ENCODE peak calls at places on chromosomes 3 and 15, in five cellular contexts. One of them, this sample, is unnamed.

GRCh38 chr3:197352382-197352781 is 54.0 kb upstream of the DLG1 start:
- DNase-seq in NCI-H82: peak
- DNase-seq in HS-5: no peak
- DNase-seq in islet precursor cell: no peak
- DNase-seq in hypothalamus: no peak
- DNase-seq in this sample: no peak

GRCh38 chr15:42156266-42156922 is at the start of gene PLA2G4F:
- DNase-seq in hypothalamus: no peak
- DNase-seq in islet precursor cell: peak
- DNase-seq in HS-5: no peak
- DNase-seq in NCI-H82: no peak
- DNase-seq in this sample: no peak

GRCh38 chr15:67366904-67367303 is 112.3 kb downstream of the IQCH start:
- DNase-seq in islet precursor cell: no peak
- DNase-seq in NCI-H82: no peak
- DNase-seq in HS-5: no peak
- DNase-seq in hypothalamus: no peak
- DNase-seq in this sample: no peak

GRCh38 chr3:20047940-20048339 is 7.7 kb downstream of the KAT2B start:
- DNase-seq in islet precursor cell: no peak
- DNase-seq in HS-5: no peak
- DNase-seq in NCI-H82: no peak
- DNase-seq in hypothalamus: no peak
- DNase-seq in this sample: no peak

GRCh38 chr3:181311186-181311585 is 321.6 kb upstream of the DNAJC19 start:
- DNase-seq in NCI-H82: peak
- DNase-seq in HS-5: no peak
- DNase-seq in islet precursor cell: no peak
- DNase-seq in hypothalamus: no peak
- DNase-seq in this sample: no peak

GRCh38 chr3:150520408-150520807 is 25.9 kb downstream of the SERP1 start:
- DNase-seq in HS-5: no peak
- DNase-seq in hypothalamus: no peak
- DNase-seq in islet precursor cell: no peak
- DNase-seq in NCI-H82: no peak
- DNase-seq in this sample: no peak

GRCh38 chr3:56295161-56295560 is 173.1 kb downstream of the ERC2 start:
- DNase-seq in islet precursor cell: no peak
- DNase-seq in HS-5: no peak
- DNase-seq in hypothalamus: no peak
- DNase-seq in NCI-H82: no peak
- DNase-seq in this sample: no peak

GRCh38 chr15:68228143-68228970 is 1.2 kb downstream of the CLN6 start:
- DNase-seq in HS-5: no peak
- DNase-seq in islet precursor cell: peak
- DNase-seq in NCI-H82: peak
- DNase-seq in hypothalamus: no peak
- DNase-seq in this sample: no peak

GRCh38 chr15:73175382-73175781 is 123.1 kb downstream of the NEO1 start:
- DNase-seq in hypothalamus: no peak
- DNase-seq in islet precursor cell: no peak
- DNase-seq in HS-5: no peak
- DNase-seq in NCI-H82: no peak
- DNase-seq in this sample: no peak

GRCh38 chr15:79957741-79958140 is 13.3 kb downstream of the BCL2A1 start:
- DNase-seq in hypothalamus: no peak
- DNase-seq in NCI-H82: no peak
- DNase-seq in islet precursor cell: no peak
- DNase-seq in HS-5: no peak
- DNase-seq in this sample: no peak

GRCh38 chr15:98881526-98882517 is 125.8 kb downstream of the PGPEP1L start:
- DNase-seq in hypothalamus: no peak
- DNase-seq in NCI-H82: peak
- DNase-seq in islet precursor cell: no peak
- DNase-seq in HS-5: no peak
- DNase-seq in this sample: no peak

GRCh38 chr15:59587085-59587826 is 24.3 kb upstream of the GCNT3 start:
- DNase-seq in NCI-H82: no peak
- DNase-seq in islet precursor cell: no peak
- DNase-seq in HS-5: no peak
- DNase-seq in hypothalamus: no peak
- DNase-seq in this sample: no peak

GRCh38 chr3:13537926-13538325 is 11.0 kb upstream of the FBLN2 start:
- DNase-seq in NCI-H82: no peak
- DNase-seq in HS-5: peak
- DNase-seq in islet precursor cell: peak
- DNase-seq in hypothalamus: no peak
- DNase-seq in this sample: peak

GRCh38 chr3:139267300-139268246 is 76.2 kb upstream of the MRPS22 start:
- DNase-seq in HS-5: no peak
- DNase-seq in hypothalamus: no peak
- DNase-seq in islet precursor cell: peak
- DNase-seq in NCI-H82: no peak
- DNase-seq in this sample: no peak

GRCh38 chr3:121718205-121718846 is 31.2 kb downstream of the GOLGB1 start:
- DNase-seq in HS-5: no peak
- DNase-seq in islet precursor cell: no peak
- DNase-seq in NCI-H82: no peak
- DNase-seq in hypothalamus: no peak
- DNase-seq in this sample: no peak

GRCh38 chr3:149332227-149332765 is 1.1 kb downstream of the TM4SF18 start:
- DNase-seq in islet precursor cell: no peak
- DNase-seq in NCI-H82: no peak
- DNase-seq in HS-5: no peak
- DNase-seq in hypothalamus: no peak
- DNase-seq in this sample: no peak

GRCh38 chr15:70212288-70212962 is 114.7 kb upstream of the TLE3 start:
- DNase-seq in HS-5: no peak
- DNase-seq in hypothalamus: no peak
- DNase-seq in NCI-H82: no peak
- DNase-seq in islet precursor cell: no peak
- DNase-seq in this sample: no peak

GRCh38 chr15:70560617-70561328 is 202.6 kb downstream of the UACA start:
- DNase-seq in islet precursor cell: peak
- DNase-seq in hypothalamus: no peak
- DNase-seq in HS-5: no peak
- DNase-seq in NCI-H82: peak
- DNase-seq in this sample: no peak

GRCh38 chr15:101115887-101116680 is 135.8 kb downstream of the CHSY1 start:
- DNase-seq in hypothalamus: peak
- DNase-seq in NCI-H82: no peak
- DNase-seq in islet precursor cell: peak
- DNase-seq in HS-5: no peak
- DNase-seq in this sample: no peak

GRCh38 chr3:169300436-169300835 is 363.1 kb downstream of the MECOM start:
- DNase-seq in NCI-H82: no peak
- DNase-seq in hypothalamus: no peak
- DNase-seq in HS-5: no peak
- DNase-seq in islet precursor cell: no peak
- DNase-seq in this sample: no peak

GRCh38 chr3:5330152-5330810 is 142.8 kb downstream of the EDEM1 start:
- DNase-seq in HS-5: no peak
- DNase-seq in islet precursor cell: no peak
- DNase-seq in NCI-H82: no peak
- DNase-seq in hypothalamus: no peak
- DNase-seq in this sample: peak

GRCh38 chr3:36482259-36482658 is 102.0 kb downstream of the STAC start:
- DNase-seq in HS-5: no peak
- DNase-seq in NCI-H82: no peak
- DNase-seq in hypothalamus: no peak
- DNase-seq in islet precursor cell: no peak
- DNase-seq in this sample: no peak